ENCODE peak calls at places on chromosomes 4 and X, in five cellular contexts. One of them, this sample, is unnamed.

GRCh38 chr4:126071346-126072333 is 756.9 kb downstream of the FAT4 start:
- DNase-seq in thoracic aorta: no peak
- DNase-seq in upper lobe of left lung: no peak
- DNase-seq in mammary epithelial cell: peak
- DNase-seq in K562: no peak
- DNase-seq in this sample: peak

GRCh38 chr4:73762409-73762808 is 22.0 kb downstream of the CXCL8 start:
- DNase-seq in thoracic aorta: no peak
- DNase-seq in upper lobe of left lung: no peak
- DNase-seq in mammary epithelial cell: no peak
- DNase-seq in K562: no peak
- DNase-seq in this sample: no peak

GRCh38 chr4:157045507-157046127 is 30.3 kb upstream of the GLRB start:
- DNase-seq in thoracic aorta: peak
- DNase-seq in upper lobe of left lung: no peak
- DNase-seq in mammary epithelial cell: peak
- DNase-seq in K562: peak
- DNase-seq in this sample: peak

GRCh38 chrX:53317365-53318069 is 36.1 kb upstream of the IQSEC2 start:
- DNase-seq in thoracic aorta: peak
- DNase-seq in upper lobe of left lung: no peak
- DNase-seq in mammary epithelial cell: peak
- DNase-seq in K562: peak
- DNase-seq in this sample: peak

GRCh38 chr4:171940656-171941055 is 127.5 kb downstream of the GALNTL6 start:
- DNase-seq in thoracic aorta: no peak
- DNase-seq in upper lobe of left lung: no peak
- DNase-seq in mammary epithelial cell: no peak
- DNase-seq in K562: no peak
- DNase-seq in this sample: no peak

GRCh38 chr4:15851969-15852368 is 73.8 kb downstream of the CD38 start:
- DNase-seq in thoracic aorta: no peak
- DNase-seq in upper lobe of left lung: no peak
- DNase-seq in mammary epithelial cell: no peak
- DNase-seq in K562: no peak
- DNase-seq in this sample: no peak

GRCh38 chr4:84647307-84647884 is 64.5 kb downstream of the CDS1 start:
- DNase-seq in thoracic aorta: no peak
- DNase-seq in upper lobe of left lung: no peak
- DNase-seq in mammary epithelial cell: no peak
- DNase-seq in K562: no peak
- DNase-seq in this sample: no peak

GRCh38 chrX:134599173-134599914 is 58.9 kb downstream of the PLAC1 start:
- DNase-seq in thoracic aorta: no peak
- DNase-seq in upper lobe of left lung: no peak
- DNase-seq in mammary epithelial cell: no peak
- DNase-seq in K562: no peak
- DNase-seq in this sample: no peak

GRCh38 chr4:9904976-9905587 is 116.2 kb downstream of the SLC2A9 start:
- DNase-seq in thoracic aorta: no peak
- DNase-seq in upper lobe of left lung: no peak
- DNase-seq in mammary epithelial cell: peak
- DNase-seq in K562: no peak
- DNase-seq in this sample: no peak

GRCh38 chr4:151152033-151152432 is 52.6 kb downstream of the RPS3A start:
- DNase-seq in thoracic aorta: no peak
- DNase-seq in upper lobe of left lung: no peak
- DNase-seq in mammary epithelial cell: no peak
- DNase-seq in K562: peak
- DNase-seq in this sample: no peak

GRCh38 chr4:126123933-126124332 is 809.2 kb downstream of the FAT4 start:
- DNase-seq in thoracic aorta: no peak
- DNase-seq in upper lobe of left lung: no peak
- DNase-seq in mammary epithelial cell: no peak
- DNase-seq in K562: no peak
- DNase-seq in this sample: no peak

GRCh38 chr4:141853091-141853734 is 216.8 kb downstream of the IL15 start:
- DNase-seq in thoracic aorta: no peak
- DNase-seq in upper lobe of left lung: no peak
- DNase-seq in mammary epithelial cell: peak
- DNase-seq in K562: no peak
- DNase-seq in this sample: no peak

GRCh38 chrX:119410027-119410819 is 11.1 kb downstream of the SLC25A43 start:
- DNase-seq in thoracic aorta: no peak
- DNase-seq in upper lobe of left lung: no peak
- DNase-seq in mammary epithelial cell: peak
- DNase-seq in K562: peak
- DNase-seq in this sample: peak

GRCh38 chrX:72052415-72053090 is 79.2 kb downstream of the RTL5 start:
- DNase-seq in thoracic aorta: no peak
- DNase-seq in upper lobe of left lung: no peak
- DNase-seq in mammary epithelial cell: no peak
- DNase-seq in K562: no peak
- DNase-seq in this sample: no peak

GRCh38 chr4:44157611-44158277 is 290.9 kb downstream of the KCTD8 start:
- DNase-seq in thoracic aorta: no peak
- DNase-seq in upper lobe of left lung: no peak
- DNase-seq in mammary epithelial cell: no peak
- DNase-seq in K562: no peak
- DNase-seq in this sample: no peak

GRCh38 chrX:100296183-100296753 is 113.8 kb downstream of the PCDH19 start:
- DNase-seq in thoracic aorta: no peak
- DNase-seq in upper lobe of left lung: no peak
- DNase-seq in mammary epithelial cell: no peak
- DNase-seq in K562: no peak
- DNase-seq in this sample: no peak

GRCh38 chr4:94635172-94635571 is 122.6 kb upstream of the BMPR1B start:
- DNase-seq in thoracic aorta: no peak
- DNase-seq in upper lobe of left lung: no peak
- DNase-seq in mammary epithelial cell: peak
- DNase-seq in K562: no peak
- DNase-seq in this sample: peak

GRCh38 chrX:10245219-10245618 is 88.4 kb downstream of the CLCN4 start:
- DNase-seq in thoracic aorta: no peak
- DNase-seq in upper lobe of left lung: no peak
- DNase-seq in mammary epithelial cell: no peak
- DNase-seq in K562: no peak
- DNase-seq in this sample: no peak

GRCh38 chrX:47370278-47370677 is at the start of gene ZNF157:
- DNase-seq in thoracic aorta: no peak
- DNase-seq in upper lobe of left lung: no peak
- DNase-seq in mammary epithelial cell: no peak
- DNase-seq in K562: no peak
- DNase-seq in this sample: no peak

GRCh38 chr4:119585771-119586170 is 42.8 kb downstream of the PDE5A start:
- DNase-seq in thoracic aorta: no peak
- DNase-seq in upper lobe of left lung: no peak
- DNase-seq in mammary epithelial cell: peak
- DNase-seq in K562: no peak
- DNase-seq in this sample: no peak

GRCh38 chrX:118455013-118455412 is 40.6 kb upstream of the DOCK11 start:
- DNase-seq in thoracic aorta: no peak
- DNase-seq in upper lobe of left lung: no peak
- DNase-seq in mammary epithelial cell: no peak
- DNase-seq in K562: no peak
- DNase-seq in this sample: no peak

GRCh38 chrX:79623098-79623762 is 256.1 kb upstream of the ITM2A start:
- DNase-seq in thoracic aorta: no peak
- DNase-seq in upper lobe of left lung: no peak
- DNase-seq in mammary epithelial cell: no peak
- DNase-seq in K562: no peak
- DNase-seq in this sample: no peak

GRCh38 chrX:74421181-74422028 is at the start of gene SLC16A2:
- DNase-seq in thoracic aorta: peak
- DNase-seq in upper lobe of left lung: peak
- DNase-seq in mammary epithelial cell: peak
- DNase-seq in K562: no peak
- DNase-seq in this sample: peak

GRCh38 chrX:119236599-119237525 is 777 bp downstream of the PGRMC1 start:
- DNase-seq in thoracic aorta: no peak
- DNase-seq in upper lobe of left lung: no peak
- DNase-seq in mammary epithelial cell: peak
- DNase-seq in K562: peak
- DNase-seq in this sample: peak

GRCh38 chrX:139224953-139225665 is 305.4 kb upstream of the F9 start:
- DNase-seq in thoracic aorta: no peak
- DNase-seq in upper lobe of left lung: no peak
- DNase-seq in mammary epithelial cell: no peak
- DNase-seq in K562: no peak
- DNase-seq in this sample: no peak

GRCh38 chr4:14783011-14783877 is 219.0 kb upstream of the CPEB2 start:
- DNase-seq in thoracic aorta: no peak
- DNase-seq in upper lobe of left lung: no peak
- DNase-seq in mammary epithelial cell: peak
- DNase-seq in K562: no peak
- DNase-seq in this sample: no peak

GRCh38 chr4:83034630-83035494 is at the start of gene COPS4:
- DNase-seq in thoracic aorta: peak
- DNase-seq in upper lobe of left lung: peak
- DNase-seq in mammary epithelial cell: peak
- DNase-seq in K562: peak
- DNase-seq in this sample: peak
- TF ChIP-seq CTCF in thoracic aorta: no peak
- TF ChIP-seq CTCF in upper lobe of left lung: peak
- TF ChIP-seq CTCF in mammary epithelial cell: peak
- TF ChIP-seq CTCF in K562: no peak
- TF ChIP-seq CTCF in this sample: peak

DNA sequence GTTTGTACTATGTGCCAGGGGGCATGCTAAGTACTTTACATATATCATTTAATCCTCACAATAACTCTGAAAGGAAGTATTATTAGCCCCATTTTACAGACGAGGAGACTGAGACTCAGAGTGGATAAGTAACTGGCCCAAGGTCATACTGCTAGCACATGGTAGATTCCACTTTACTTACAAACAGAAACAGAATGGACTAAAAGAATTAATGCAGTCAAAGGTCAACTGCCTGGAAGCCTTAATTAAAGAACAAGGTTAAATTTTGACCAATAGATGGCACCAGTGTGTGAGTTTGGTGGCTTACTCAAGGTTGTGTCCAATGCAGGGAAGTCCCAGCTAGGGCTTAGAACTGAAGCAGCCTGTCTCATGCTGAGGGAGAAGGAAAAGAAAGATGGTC is 4.7 kb downstream of the RIPPLY1 start:
- DNase-seq in thoracic aorta: no peak
- DNase-seq in upper lobe of left lung: no peak
- DNase-seq in mammary epithelial cell: peak
- DNase-seq in K562: peak
- DNase-seq in this sample: peak
- TF ChIP-seq CTCF in thoracic aorta: no peak
- TF ChIP-seq CTCF in upper lobe of left lung: peak
- TF ChIP-seq CTCF in mammary epithelial cell: peak
- TF ChIP-seq CTCF in K562: peak
- TF ChIP-seq CTCF in this sample: peak

GRCh38 chr4:186554890-186555827 is at the start of gene MTNR1A:
- DNase-seq in thoracic aorta: no peak
- DNase-seq in upper lobe of left lung: peak
- DNase-seq in mammary epithelial cell: no peak
- DNase-seq in K562: no peak
- DNase-seq in this sample: no peak
- TF ChIP-seq CTCF in thoracic aorta: no peak
- TF ChIP-seq CTCF in upper lobe of left lung: no peak
- TF ChIP-seq CTCF in mammary epithelial cell: no peak
- TF ChIP-seq CTCF in K562: no peak
- TF ChIP-seq CTCF in this sample: no peak

GRCh38 chrX:115399306-115399705 is 109.8 kb downstream of the LUZP4 start:
- DNase-seq in thoracic aorta: no peak
- DNase-seq in upper lobe of left lung: no peak
- DNase-seq in mammary epithelial cell: no peak
- DNase-seq in K562: no peak
- DNase-seq in this sample: no peak
- TF ChIP-seq CTCF in thoracic aorta: no peak
- TF ChIP-seq CTCF in upper lobe of left lung: no peak
- TF ChIP-seq CTCF in mammary epithelial cell: no peak
- TF ChIP-seq CTCF in K562: no peak
- TF ChIP-seq CTCF in this sample: no peak

This sample was measured in HFFc6.